ENCODE peak calls at places on chromosomes 5 and 9, in ten cellular contexts. F is head of caudate nucleus; W is effector CD4-positive, alpha-beta T cell; J is left colon; X is EL; E is SW 1271; M is pancreas; Q is DMS 273 treated with DMSO at 0.1 percent for 48 hours; R is stimulated activated CD8-positive, alpha-beta memory T cell treated with anti-CD3 and anti-CD28 coated beads, Interleukin-7, amount 100 ng/mL, for 4 hours; A is activated gamma-delta T cell treated with Interleukin-2 at 50 U/mL for 16 hours. U is an unnamed sample.

GRCh38 chr5:177458912-177459350 is 12.3 kb downstream of the PRR7 start:
- DNase-seq in J (no peak), R (no peak), X (no peak), F (peak), A (no peak), W (no peak), E (no peak), Q (no peak), M (peak), U (no peak)

GRCh38 chr9:82882133-82882532 is 180.8 kb downstream of the RASEF start:
- DNase-seq in Q (no peak), F (no peak), A (no peak), E (no peak), J (no peak), R (no peak), W (no peak), M (no peak), X (peak), U (no peak)

GRCh38 chr5:79397080-79397479 is 116.9 kb downstream of the HOMER1 start:
- DNase-seq in Q (no peak), W (no peak), A (no peak), E (no peak), J (no peak), F (no peak), X (no peak), R (no peak), M (no peak), U (no peak)

GRCh38 chr9:131840751-131841702 is 101.2 kb upstream of the RAPGEF1 start:
- DNase-seq in J (no peak), X (no peak), M (no peak), F (no peak), R (no peak), E (no peak), W (no peak), A (no peak), Q (no peak), U (no peak)

GRCh38 chr5:178340637-178341036 is 108.0 kb upstream of the PHYKPL start:
- DNase-seq in A (no peak), E (no peak), Q (no peak), X (no peak), W (no peak), M (no peak), J (no peak), F (no peak), R (no peak), U (no peak)

GRCh38 chr5:36373527-36374086 is 71.9 kb upstream of the RANBP3L start:
- DNase-seq in J (peak), F (peak), W (no peak), A (no peak), X (peak), R (no peak), M (no peak), Q (no peak), E (no peak), U (no peak)

GRCh38 chr9:85971731-85972130 is 30.8 kb downstream of the NAA35 start:
- DNase-seq in F (no peak), A (no peak), X (no peak), E (no peak), J (no peak), Q (no peak), R (no peak), M (no peak), W (no peak), U (no peak)

GRCh38 chr9:71685394-71685793 is 82.9 kb downstream of the CEMIP2 start:
- DNase-seq in W (peak), M (no peak), R (peak), Q (no peak), J (no peak), F (no peak), X (no peak), E (no peak), A (peak), U (peak)

GRCh38 chr5:178388381-178389030 is 155.9 kb upstream of the PHYKPL start:
- DNase-seq in W (no peak), J (no peak), X (no peak), R (no peak), F (no peak), E (no peak), M (no peak), Q (no peak), A (no peak), U (no peak)

GRCh38 chr5:149439899-149440655 is 61.0 kb upstream of the IL17B start:
- DNase-seq in M (no peak), J (peak), A (no peak), E (no peak), X (no peak), R (no peak), F (peak), Q (peak), W (no peak), U (no peak)

GRCh38 chr5:73176250-73176649 is 3.3 kb downstream of the TMEM174 start:
- DNase-seq in A (no peak), R (no peak), Q (no peak), E (no peak), J (no peak), F (no peak), X (no peak), W (no peak), M (peak), U (no peak)

GRCh38 chr5:518721-519120 is 5.5 kb downstream of the SLC9A3 start:
- DNase-seq in R (no peak), J (peak), X (no peak), W (no peak), M (no peak), E (no peak), F (no peak), A (no peak), Q (no peak), U (no peak)

GRCh38 chr9:131735238-131736181 is 4.4 kb downstream of the RAPGEF1 start:
- DNase-seq in R (no peak), A (no peak), E (no peak), X (no peak), Q (no peak), M (no peak), F (no peak), W (no peak), J (peak), U (no peak)

GRCh38 chr9:3858961-3859360 is 333.2 kb upstream of the RFX3 start:
- DNase-seq in R (no peak), J (no peak), F (no peak), M (no peak), X (peak), W (no peak), E (no peak), Q (no peak), A (no peak), U (no peak)

GRCh38 chr9:111926421-111926875 is 29.8 kb downstream of the UGCG start:
- DNase-seq in A (peak), E (peak), X (peak), J (peak), W (peak), Q (no peak), M (no peak), F (peak), R (peak), U (peak)

GRCh38 chr5:132053483-132053882 is 7.0 kb upstream of the IL3 start:
- DNase-seq in W (no peak), M (no peak), F (peak), E (no peak), Q (no peak), A (no peak), X (no peak), R (no peak), J (no peak), U (no peak)

GRCh38 chr5:147836439-147836838 is 5.0 kb upstream of the SPINK1 start:
- DNase-seq in A (no peak), X (no peak), F (no peak), R (no peak), M (no peak), W (no peak), E (no peak), J (no peak), Q (no peak), U (no peak)

GRCh38 chr5:92760550-92760949 is 820.5 kb downstream of the NR2F1-AS1 start:
- DNase-seq in J (no peak), R (no peak), F (no peak), Q (no peak), X (no peak), W (no peak), A (no peak), M (no peak), E (no peak), U (no peak)

GRCh38 chr5:111280282-111280901 is 56.2 kb downstream of the CAMK4 start:
- DNase-seq in A (no peak), F (peak), Q (peak), X (no peak), W (no peak), J (no peak), E (no peak), M (no peak), R (no peak), U (no peak)

GRCh38 chr9:87812375-87813118 is 70.1 kb upstream of the SPATA31E1 start:
- DNase-seq in Q (no peak), F (no peak), A (no peak), E (no peak), M (no peak), X (peak), W (no peak), R (peak), J (no peak), U (no peak)

GRCh38 chr9:38421498-38422211 is 2.6 kb downstream of the IGFBPL1 start:
- DNase-seq in X (no peak), J (no peak), A (no peak), F (peak), R (no peak), W (no peak), Q (peak), E (no peak), M (no peak), U (no peak)

GRCh38 chr9:131474711-131475110 is 28.0 kb upstream of the POMT1 start:
- DNase-seq in X (no peak), W (no peak), A (no peak), F (no peak), M (no peak), E (no peak), J (no peak), R (no peak), Q (no peak), U (no peak)

GRCh38 chr5:179339996-179340395 is 5.3 kb downstream of the ADAMTS2 start:
- DNase-seq in M (no peak), E (no peak), A (no peak), J (no peak), Q (no peak), X (no peak), F (no peak), W (no peak), R (no peak), U (no peak)

GRCh38 chr9:69578026-69578425 is 94.1 kb downstream of the APBA1 start:
- DNase-seq in R (no peak), X (no peak), W (no peak), Q (no peak), A (no peak), E (no peak), J (no peak), M (no peak), F (no peak), U (no peak)

GRCh38 chr5:174972291-174972690 is 247.9 kb downstream of the MSX2 start:
- DNase-seq in X (peak), R (no peak), W (no peak), E (no peak), Q (no peak), J (no peak), F (no peak), M (peak), A (no peak), U (no peak)

GRCh38 chr5:31671339-31671741 is 32.4 kb downstream of the PDZD2 start:
- DNase-seq in J (no peak), E (no peak), W (no peak), F (peak), R (no peak), A (no peak), X (no peak), Q (no peak), M (no peak), U (no peak)

GRCh38 chr9:16003785-16004184 is 450.9 kb downstream of the CCDC171 start:
- DNase-seq in Q (no peak), F (no peak), X (no peak), M (no peak), R (no peak), A (no peak), E (no peak), J (no peak), W (no peak), U (no peak)

GRCh38 chr9:110141118-110141797 is 66.7 kb downstream of the C9orf152 start:
- DNase-seq in M (no peak), E (no peak), W (no peak), Q (no peak), R (no peak), A (no peak), X (peak), J (no peak), F (peak), U (no peak)

GRCh38 chr5:68271124-68271523 is 55.6 kb downstream of the PIK3R1 start:
- DNase-seq in M (no peak), R (no peak), J (no peak), A (no peak), Q (no peak), W (no peak), E (no peak), F (no peak), X (no peak), U (no peak)

GRCh38 chr5:175517824-175518450 is 39.6 kb downstream of the SFXN1 start:
- DNase-seq in A (peak), Q (no peak), X (peak), W (peak), R (peak), E (no peak), F (peak), M (no peak), J (no peak), U (peak)

GRCh38 chr9:114484854-114485443 is 20.3 kb downstream of the WHRN start:
- DNase-seq in J (no peak), W (peak), F (no peak), E (peak), M (no peak), R (peak), A (peak), X (peak), Q (no peak), U (peak)

GRCh38 chr9:82454509-82455190 is 466.1 kb downstream of the SPATA31D1 start:
- DNase-seq in F (no peak), X (no peak), A (no peak), M (no peak), W (no peak), R (no peak), J (no peak), Q (no peak), E (no peak), U (no peak)